ENCODE peak calls at places on chromosomes 13 and 19, in six cellular contexts. M is adrenal gland, X is Peyer's patch, R is heart left ventricle, P is uterus, Z is tibial nerve. A is an unnamed sample.

GRCh38 chr13:106349080-106349841 is 186.2 kb downstream of the EFNB2 start:
- DNase-seq in M (no peak), P (no peak), R (no peak), X (no peak), Z (no peak), A (no peak)

GRCh38 chr19:7391218-7391670 is 42.5 kb downstream of the ARHGEF18 start:
- DNase-seq in P (no peak), M (no peak), Z (no peak), R (no peak), X (no peak), A (no peak)

GRCh38 chr13:65808061-65808460 is 1422.1 kb downstream of the PCDH9 start:
- DNase-seq in P (no peak), M (no peak), Z (no peak), R (no peak), X (no peak), A (no peak)

GRCh38 chr19:54325631-54326030 is 12.7 kb upstream of the LILRA5 start:
- DNase-seq in X (no peak), P (no peak), R (no peak), M (no peak), Z (no peak), A (no peak)

GRCh38 chr13:97364031-97364430 is 69.9 kb upstream of the RAP2A start:
- DNase-seq in P (no peak), X (no peak), Z (no peak), R (no peak), M (no peak), A (no peak)

GRCh38 chr19:18007939-18008673 is at the start of gene ARRDC2:
- DNase-seq in X (peak; percentile 98), Z (peak; percentile 83), M (peak; percentile 92), R (peak; percentile 96), P (peak; percentile 89), A (peak; percentile 93)

GRCh38 chr13:41587490-41587889 is 130.1 kb downstream of the RGCC start:
- DNase-seq in M (no peak), R (no peak), X (no peak), Z (no peak), P (no peak), A (no peak)

GRCh38 chr19:44776402-44777096 is 1.1 kb upstream of the CBLC start:
- DNase-seq in R (no peak), M (no peak), X (no peak), P (no peak), Z (no peak), A (no peak)

GRCh38 chr19:18895038-18895827 is 725 bp downstream of the CERS1 start:
- DNase-seq in X (no peak), Z (no peak), R (peak; percentile 46), M (no peak), P (peak; percentile 14), A (peak; percentile 51)

GRCh38 chr13:73388586-73388985 is 329.8 kb downstream of the KLF5 start:
- DNase-seq in X (no peak), M (no peak), Z (no peak), R (no peak), P (no peak), A (no peak)

GRCh38 chr19:55452381-55453325 is 8.8 kb downstream of the ISOC2 start:
- DNase-seq in X (no peak), Z (peak; percentile 43), R (peak; percentile 72), P (peak; percentile 72), M (peak; percentile 88), A (peak; percentile 56)

GRCh38 chr19:35642798-35643254 is 1.3 kb downstream of the ETV2 start:
- DNase-seq in X (peak; percentile 24), Z (no peak), P (peak; percentile 43), R (no peak), M (peak; percentile 54), A (peak; percentile 40)

GRCh38 chr19:40803857-40804782 is 5.1 kb downstream of the EGLN2 start:
- DNase-seq in P (peak; percentile 51), X (peak; percentile 93), R (peak; percentile 79), M (peak; percentile 55), Z (no peak), A (peak; percentile 85)

GRCh38 chr19:43784981-43785808 is 4.4 kb upstream of the KCNN4 start:
- DNase-seq in R (peak; percentile 50), M (peak; percentile 68), X (peak; percentile 52), Z (no peak), P (no peak), A (peak; percentile 63)

GRCh38 chr13:75486146-75486545 is 4.2 kb upstream of the TBC1D4 start:
- DNase-seq in M (no peak), Z (no peak), X (no peak), P (no peak), R (no peak), A (no peak)

GRCh38 chr19:48444933-48445194 is 919 bp upstream of the GRWD1 start:
- DNase-seq in R (no peak), P (no peak), Z (no peak), M (no peak), X (no peak), A (no peak)

GRCh38 chr13:26186995-26187394 is 35.1 kb downstream of the RNF6 start:
- DNase-seq in M (peak; percentile 45), R (peak; percentile 23), P (no peak), X (peak; percentile 19), Z (no peak), A (peak; percentile 15)

GRCh38 chr19:29528350-29528945 is 2.7 kb downstream of the VSTM2B start:
- DNase-seq in P (no peak), Z (no peak), M (peak; percentile 27), X (no peak), R (peak; percentile 61), A (peak; percentile 40)

GRCh38 chr19:38663957-38664502 is 16.6 kb downstream of the ACTN4 start:
- DNase-seq in Z (peak; percentile 45), P (peak; percentile 80), R (peak; percentile 81), M (peak; percentile 61), X (no peak), A (peak; percentile 61)

GRCh38 chr19:38664503-38665211 is 17.2 kb downstream of the ACTN4 start:
- DNase-seq in R (peak; percentile 60), P (no peak), X (no peak), Z (no peak), M (no peak), A (no peak)

GRCh38 chr19:38662508-38663155 is 15.2 kb downstream of the ACTN4 start:
- DNase-seq in R (no peak), X (no peak), Z (no peak), M (no peak), P (no peak), A (no peak)

GRCh38 chr19:38661996-38662395 is 14.5 kb downstream of the ACTN4 start:
- DNase-seq in P (no peak), M (no peak), R (no peak), X (no peak), Z (no peak), A (peak; percentile 76)

DNA sequence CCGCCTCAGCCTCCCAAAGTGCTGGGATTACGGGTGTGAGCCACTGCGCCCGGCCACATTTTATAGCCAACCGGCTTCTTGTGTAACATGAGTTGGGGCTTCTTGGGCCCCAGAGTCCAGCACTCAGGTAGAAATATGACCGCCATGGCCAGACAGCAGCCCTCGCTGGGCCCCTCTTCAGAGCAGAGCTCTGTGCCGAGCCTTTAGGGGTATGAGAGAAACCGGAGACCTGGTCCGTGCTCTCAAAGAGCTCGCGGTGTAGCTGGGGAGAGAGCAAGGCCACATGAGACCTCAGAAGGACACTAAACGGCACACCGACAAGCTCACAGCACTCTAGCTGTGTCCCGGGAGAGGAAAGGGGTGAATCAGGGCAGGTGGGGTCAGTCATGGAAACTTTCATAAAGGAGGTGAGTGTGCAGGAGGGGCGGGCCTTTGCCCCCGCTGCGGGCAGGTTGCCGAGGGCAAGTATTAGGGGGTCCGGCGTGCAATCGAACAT is 15.8 kb downstream of the ACTN4 start:
- DNase-seq in Z (no peak), P (no peak), X (no peak), M (peak; percentile 61), R (no peak), A (no peak)
- TF ChIP-seq POLR2A in Z (no peak), P (no peak), X (no peak), M (peak; percentile 68), R (no peak), A (no peak)

DNA sequence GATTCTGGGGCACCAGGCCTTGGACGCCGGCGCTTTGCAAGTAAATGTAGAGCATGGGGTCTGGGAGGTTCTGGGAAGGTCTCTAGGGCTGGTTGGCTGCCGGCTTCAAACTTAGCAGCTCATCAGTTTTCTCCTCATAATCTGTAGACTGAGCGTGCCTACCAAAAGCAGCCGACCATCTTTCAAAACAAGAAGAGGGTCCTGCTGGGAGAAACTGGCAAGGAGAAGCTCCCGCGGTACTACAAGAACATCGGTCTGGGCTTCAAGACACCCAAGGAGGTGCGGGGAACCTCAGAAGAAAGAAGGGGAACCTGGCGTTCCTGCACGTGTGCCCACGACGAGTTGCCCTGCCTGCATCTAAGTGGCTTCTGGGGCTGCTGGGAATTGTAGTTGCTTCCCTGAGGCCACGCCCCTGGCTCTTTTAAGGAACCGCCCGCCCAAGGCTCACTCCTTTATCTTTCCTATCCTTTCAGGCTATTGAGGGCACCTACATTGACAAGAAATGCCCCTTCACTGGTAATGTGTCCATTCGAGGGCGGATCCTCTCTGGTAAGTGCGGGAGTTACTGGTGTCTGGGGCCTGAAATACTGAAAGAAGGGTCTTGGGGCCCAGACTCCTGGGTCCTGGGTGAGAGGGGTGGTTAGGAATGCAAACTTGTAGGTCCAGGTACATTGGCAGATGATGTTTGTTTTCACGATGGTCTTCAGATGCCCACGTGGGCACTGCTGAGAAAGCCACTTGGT is 984 bp downstream of the RPS11 start:
- DNase-seq in Z (peak; percentile 51), X (peak; percentile 92), P (no peak), M (peak; percentile 82), R (peak; percentile 76), A (peak; percentile 80)
- H3K36me3 ChIP-seq in Z (peaks cover 4% of the 10 kb centered on the region), X (peaks cover 37% of the 10 kb centered on the region), P (no peaks in the 10 kb centered on the region), M (peaks cover 40% of the 10 kb centered on the region), R (peaks cover 42% of the 10 kb centered on the region), A (no peaks in the 10 kb centered on the region)

DNA sequence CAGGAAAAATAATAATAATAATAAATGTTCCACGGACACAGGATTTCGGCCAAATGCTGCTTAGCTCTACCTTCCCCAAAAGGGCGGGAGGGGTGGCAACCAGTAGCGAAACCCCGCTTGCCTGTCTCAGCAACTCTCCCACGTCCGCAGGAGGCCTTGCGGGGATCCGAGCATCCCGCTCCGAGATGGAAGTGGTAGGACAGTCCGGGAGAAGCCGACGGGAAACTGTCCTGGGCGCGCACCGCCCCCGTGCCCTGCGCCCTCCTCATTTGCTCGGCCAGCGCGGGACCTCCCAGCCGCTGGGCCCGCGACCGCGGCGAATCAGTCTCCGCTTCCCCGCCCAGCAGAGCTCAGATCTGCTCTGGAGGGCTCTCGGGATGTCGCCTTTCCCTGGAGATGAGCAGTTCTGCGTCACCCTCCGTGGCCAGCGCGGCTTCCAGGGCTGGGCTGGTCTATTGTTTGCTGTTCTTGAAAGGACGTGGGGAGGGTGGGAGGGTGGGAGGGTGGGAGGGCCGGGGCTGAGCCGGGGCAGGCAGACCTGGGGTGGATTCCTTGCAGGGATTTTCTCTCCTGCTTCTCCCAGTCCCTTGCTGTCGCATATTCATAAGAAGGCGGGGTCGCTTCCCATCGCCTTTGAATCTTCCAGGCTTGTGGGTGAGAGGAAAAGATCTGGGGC is 48.8 kb upstream of the PABPC3 start:
- DNase-seq in Z (no peak), R (no peak), M (no peak), X (no peak), P (no peak), A (no peak)
- H3K27me3 ChIP-seq in Z (no peaks in the 10 kb centered on the region), R (peaks cover 21% of the 10 kb centered on the region), M (peaks cover 44% of the 10 kb centered on the region), X (peaks cover 8% of the 10 kb centered on the region), P (peaks cover 9% of the 10 kb centered on the region), A (no peaks in the 10 kb centered on the region)

GRCh38 chr13:101949681-101950080 is 452.2 kb downstream of the FGF14 start:
- DNase-seq in R (no peak), X (no peak), M (no peak), Z (no peak), P (no peak), A (no peak)
- TF ChIP-seq POLR2A in R (no peak), X (no peak), M (no peak), Z (no peak), P (no peak), A (no peak)

GRCh38 chr13:46782066-46782465 is 14.9 kb downstream of the ESD start:
- DNase-seq in Z (no peak), M (no peak), X (no peak), R (no peak), P (no peak), A (no peak)
- H3K36me3 ChIP-seq in Z (no peaks in the 10 kb centered on the region), M (peaks cover 74% of the 10 kb centered on the region), X (peaks cover 77% of the 10 kb centered on the region), R (peaks cover 100% of the 10 kb centered on the region), P (no peaks in the 10 kb centered on the region), A (no peaks in the 10 kb centered on the region)

GRCh38 chr19:50712833-50713232 is 6.8 kb downstream of the SHANK1 start:
- DNase-seq in R (no peak), M (no peak), P (no peak), Z (no peak), X (no peak), A (no peak)
- H3K27me3 ChIP-seq in R (peaks cover 16% of the 10 kb centered on the region), M (no peaks in the 10 kb centered on the region), P (no peaks in the 10 kb centered on the region), Z (no peaks in the 10 kb centered on the region), X (peaks cover 1% of the 10 kb centered on the region), A (no peaks in the 10 kb centered on the region)

A was measured in body of pancreas.